ENCODE peak calls at places on chromosome 21, in eight cellular contexts. One of them, this sample, is unnamed.

GRCh38 chr21:21268061-21268471 is 269.9 kb downstream of the NCAM2 start:
- DNase-seq in heart left ventricle: no peak
- DNase-seq in psoas muscle: no peak
- DNase-seq in upper lobe of right lung: no peak
- DNase-seq in fibroblast of mammary gland: no peak
- DNase-seq in retinal pigment epithelial cell: peak
- DNase-seq in K562: no peak
- DNase-seq in lower leg skin: no peak
- DNase-seq in this sample: no peak

GRCh38 chr21:35990609-35991008 is 69.7 kb downstream of the SETD4 start:
- DNase-seq in heart left ventricle: no peak
- DNase-seq in psoas muscle: no peak
- DNase-seq in upper lobe of right lung: no peak
- DNase-seq in fibroblast of mammary gland: no peak
- DNase-seq in retinal pigment epithelial cell: no peak
- DNase-seq in K562: no peak
- DNase-seq in lower leg skin: peak
- DNase-seq in this sample: no peak

GRCh38 chr21:31479714-31480113 is 135.7 kb upstream of the TIAM1 start:
- DNase-seq in heart left ventricle: no peak
- DNase-seq in psoas muscle: no peak
- DNase-seq in upper lobe of right lung: no peak
- DNase-seq in fibroblast of mammary gland: no peak
- DNase-seq in retinal pigment epithelial cell: no peak
- DNase-seq in K562: no peak
- DNase-seq in lower leg skin: no peak
- DNase-seq in this sample: no peak

GRCh38 chr21:14737922-14738321 is 191.8 kb upstream of the SAMSN1 start:
- DNase-seq in heart left ventricle: no peak
- DNase-seq in psoas muscle: no peak
- DNase-seq in upper lobe of right lung: no peak
- DNase-seq in fibroblast of mammary gland: peak
- DNase-seq in retinal pigment epithelial cell: no peak
- DNase-seq in K562: peak
- DNase-seq in lower leg skin: no peak
- DNase-seq in this sample: peak

GRCh38 chr21:28923439-28923975 is 69.2 kb downstream of the LTN1 start:
- DNase-seq in heart left ventricle: no peak
- DNase-seq in psoas muscle: no peak
- DNase-seq in upper lobe of right lung: no peak
- DNase-seq in fibroblast of mammary gland: no peak
- DNase-seq in retinal pigment epithelial cell: no peak
- DNase-seq in K562: no peak
- DNase-seq in lower leg skin: no peak
- DNase-seq in this sample: no peak

GRCh38 chr21:37551406-37552355 is 185.1 kb downstream of the DYRK1A start:
- DNase-seq in heart left ventricle: no peak
- DNase-seq in psoas muscle: peak
- DNase-seq in upper lobe of right lung: no peak
- DNase-seq in fibroblast of mammary gland: no peak
- DNase-seq in retinal pigment epithelial cell: no peak
- DNase-seq in K562: no peak
- DNase-seq in lower leg skin: peak
- DNase-seq in this sample: no peak

GRCh38 chr21:14762309-14762708 is 216.2 kb upstream of the SAMSN1 start:
- DNase-seq in heart left ventricle: no peak
- DNase-seq in psoas muscle: no peak
- DNase-seq in upper lobe of right lung: no peak
- DNase-seq in fibroblast of mammary gland: no peak
- DNase-seq in retinal pigment epithelial cell: no peak
- DNase-seq in K562: no peak
- DNase-seq in lower leg skin: no peak
- DNase-seq in this sample: no peak

GRCh38 chr21:33578214-33578613 is 10.3 kb downstream of the DONSON start:
- DNase-seq in heart left ventricle: no peak
- DNase-seq in psoas muscle: no peak
- DNase-seq in upper lobe of right lung: no peak
- DNase-seq in fibroblast of mammary gland: peak
- DNase-seq in retinal pigment epithelial cell: peak
- DNase-seq in K562: no peak
- DNase-seq in lower leg skin: no peak
- DNase-seq in this sample: no peak

GRCh38 chr21:39124852-39125251 is 58.4 kb downstream of the PSMG1 start:
- DNase-seq in heart left ventricle: no peak
- DNase-seq in psoas muscle: no peak
- DNase-seq in upper lobe of right lung: no peak
- DNase-seq in fibroblast of mammary gland: no peak
- DNase-seq in retinal pigment epithelial cell: no peak
- DNase-seq in K562: no peak
- DNase-seq in lower leg skin: no peak
- DNase-seq in this sample: no peak

GRCh38 chr21:23374155-23374554 is 2233.1 kb downstream of the MRPL39 start:
- DNase-seq in heart left ventricle: no peak
- DNase-seq in psoas muscle: no peak
- DNase-seq in upper lobe of right lung: no peak
- DNase-seq in fibroblast of mammary gland: no peak
- DNase-seq in retinal pigment epithelial cell: no peak
- DNase-seq in K562: no peak
- DNase-seq in lower leg skin: no peak
- DNase-seq in this sample: no peak

GRCh38 chr21:31142600-31142999 is 104.3 kb upstream of the KRTAP19-8 start:
- DNase-seq in heart left ventricle: peak
- DNase-seq in psoas muscle: no peak
- DNase-seq in upper lobe of right lung: no peak
- DNase-seq in fibroblast of mammary gland: no peak
- DNase-seq in retinal pigment epithelial cell: no peak
- DNase-seq in K562: no peak
- DNase-seq in lower leg skin: no peak
- DNase-seq in this sample: no peak

GRCh38 chr21:29475329-29475728 is 176.6 kb downstream of the BACH1 start:
- DNase-seq in heart left ventricle: no peak
- DNase-seq in psoas muscle: no peak
- DNase-seq in upper lobe of right lung: no peak
- DNase-seq in fibroblast of mammary gland: no peak
- DNase-seq in retinal pigment epithelial cell: no peak
- DNase-seq in K562: no peak
- DNase-seq in lower leg skin: no peak
- DNase-seq in this sample: no peak

GRCh38 chr21:42057861-42058437 is 13.2 kb upstream of the UMODL1 start:
- DNase-seq in heart left ventricle: no peak
- DNase-seq in psoas muscle: no peak
- DNase-seq in upper lobe of right lung: peak
- DNase-seq in fibroblast of mammary gland: no peak
- DNase-seq in retinal pigment epithelial cell: no peak
- DNase-seq in K562: no peak
- DNase-seq in lower leg skin: no peak
- DNase-seq in this sample: no peak

GRCh38 chr21:42058631-42059111 is 12.4 kb upstream of the UMODL1 start:
- DNase-seq in heart left ventricle: no peak
- DNase-seq in psoas muscle: no peak
- DNase-seq in upper lobe of right lung: peak
- DNase-seq in fibroblast of mammary gland: no peak
- DNase-seq in retinal pigment epithelial cell: no peak
- DNase-seq in K562: no peak
- DNase-seq in lower leg skin: no peak
- DNase-seq in this sample: peak

GRCh38 chr21:42055425-42055824 is 15.7 kb upstream of the UMODL1 start:
- DNase-seq in heart left ventricle: no peak
- DNase-seq in psoas muscle: no peak
- DNase-seq in upper lobe of right lung: no peak
- DNase-seq in fibroblast of mammary gland: no peak
- DNase-seq in retinal pigment epithelial cell: no peak
- DNase-seq in K562: no peak
- DNase-seq in lower leg skin: no peak
- DNase-seq in this sample: no peak

GRCh38 chr21:42056996-42057689 is 14.0 kb upstream of the UMODL1 start:
- DNase-seq in heart left ventricle: no peak
- DNase-seq in psoas muscle: no peak
- DNase-seq in upper lobe of right lung: peak
- DNase-seq in fibroblast of mammary gland: peak
- DNase-seq in retinal pigment epithelial cell: no peak
- DNase-seq in K562: no peak
- DNase-seq in lower leg skin: no peak
- DNase-seq in this sample: peak

DNA sequence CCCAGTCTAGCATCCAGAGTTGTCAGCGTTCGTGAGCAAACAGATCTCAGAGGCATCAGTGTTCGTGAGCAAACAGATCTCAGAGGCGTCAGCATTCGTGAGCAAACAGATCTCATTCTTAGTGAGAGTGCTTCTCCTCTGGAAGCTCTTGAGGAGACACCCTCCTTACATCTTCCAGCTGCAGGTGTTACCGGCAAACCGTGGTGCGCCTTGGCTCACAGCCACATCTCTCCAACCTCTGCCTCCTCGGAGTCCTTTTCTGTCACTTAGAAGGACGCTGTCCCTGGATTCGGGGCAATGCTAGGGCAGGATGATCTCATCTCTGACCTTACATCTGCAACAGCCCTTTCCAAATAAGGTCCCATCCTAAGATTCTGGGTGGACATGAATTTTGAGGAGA is 14.6 kb upstream of the UMODL1 start:
- DNase-seq in heart left ventricle: no peak
- DNase-seq in psoas muscle: no peak
- DNase-seq in upper lobe of right lung: peak
- DNase-seq in fibroblast of mammary gland: no peak
- DNase-seq in retinal pigment epithelial cell: no peak
- DNase-seq in K562: no peak
- DNase-seq in lower leg skin: no peak
- DNase-seq in this sample: peak
- H3K4me3 ChIP-seq in heart left ventricle: no peak
- H3K4me3 ChIP-seq in psoas muscle: no peak
- H3K4me3 ChIP-seq in upper lobe of right lung: no peak
- H3K4me3 ChIP-seq in fibroblast of mammary gland: no peak
- H3K4me3 ChIP-seq in retinal pigment epithelial cell: no peak
- H3K4me3 ChIP-seq in K562: no peak
- H3K4me3 ChIP-seq in lower leg skin: no peak
- H3K4me3 ChIP-seq in this sample: peak

DNA sequence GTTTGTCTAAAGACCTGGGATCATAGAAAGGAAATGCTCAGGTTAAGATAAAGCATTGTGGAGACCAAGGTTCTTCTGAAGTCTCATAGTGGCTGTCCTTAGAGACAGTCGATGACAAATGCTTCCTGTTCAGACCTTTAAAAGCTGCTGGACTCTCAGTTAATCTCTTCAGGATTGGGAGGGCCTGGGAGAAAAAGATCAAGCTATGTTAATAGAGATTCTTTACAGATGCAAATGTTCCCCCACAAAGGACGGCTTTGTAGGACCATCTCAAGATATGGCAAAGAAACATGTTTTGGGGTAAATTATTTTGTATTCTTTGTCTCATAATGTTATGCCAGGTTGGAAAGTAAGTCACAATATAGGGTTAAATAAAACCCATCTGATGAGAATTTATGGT is 124.6 kb upstream of the COL6A1 start:
- DNase-seq in heart left ventricle: no peak
- DNase-seq in psoas muscle: no peak
- DNase-seq in upper lobe of right lung: no peak
- DNase-seq in fibroblast of mammary gland: no peak
- DNase-seq in retinal pigment epithelial cell: no peak
- DNase-seq in K562: no peak
- DNase-seq in lower leg skin: no peak
- DNase-seq in this sample: no peak
- TF ChIP-seq CTCF in heart left ventricle: no peak
- TF ChIP-seq CTCF in psoas muscle: no peak
- TF ChIP-seq CTCF in upper lobe of right lung: no peak
- TF ChIP-seq CTCF in fibroblast of mammary gland: no peak
- TF ChIP-seq CTCF in retinal pigment epithelial cell: no peak
- TF ChIP-seq CTCF in K562: no peak
- TF ChIP-seq CTCF in lower leg skin: no peak
- TF ChIP-seq CTCF in this sample: no peak

DNA sequence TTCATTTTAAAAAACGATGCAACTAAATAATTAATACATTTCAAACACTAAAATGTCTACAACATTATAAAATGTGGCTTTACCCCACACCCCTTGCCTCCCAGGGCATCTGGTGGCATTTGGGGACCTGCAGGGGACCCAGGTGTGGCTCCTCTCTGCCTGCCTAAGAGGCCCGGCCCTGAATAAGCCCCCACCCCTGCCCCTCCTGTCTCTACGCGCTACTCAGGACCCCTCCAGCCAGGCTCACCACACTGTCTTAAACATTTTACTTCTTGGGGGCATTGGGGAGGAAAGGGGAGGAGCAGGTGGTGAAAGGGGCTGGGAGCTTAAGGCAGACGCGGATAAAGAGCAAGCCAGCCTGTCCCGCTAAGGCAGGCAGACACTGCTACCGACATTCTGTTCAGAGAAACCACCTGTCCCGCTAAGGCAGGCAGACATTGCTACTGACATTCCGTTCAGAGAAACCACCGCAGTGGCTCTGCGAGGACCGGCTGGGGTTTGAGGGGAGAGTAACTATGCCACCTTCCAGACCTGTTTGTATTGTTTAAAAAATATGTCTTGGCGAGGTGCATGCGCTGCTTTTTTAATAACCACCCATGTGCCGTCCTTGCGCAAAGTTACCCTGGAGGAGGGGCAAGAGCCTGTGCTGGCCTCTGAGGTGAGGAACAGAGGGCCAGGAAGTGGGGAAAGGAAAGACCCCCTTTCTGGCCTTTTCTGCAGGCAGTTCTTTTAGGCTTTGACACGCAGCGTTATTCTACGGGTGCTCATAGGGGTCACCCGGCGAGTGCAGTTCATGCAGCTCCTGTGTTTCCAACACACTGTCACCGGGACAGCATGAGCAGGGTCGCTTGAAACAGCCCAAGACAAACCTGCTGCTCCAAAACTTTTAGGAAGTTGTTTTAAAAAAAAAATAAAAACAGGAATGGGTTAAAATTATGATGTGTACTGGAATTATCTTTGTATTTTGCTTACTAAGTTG is 51.3 kb upstream of the RIPK4 start:
- DNase-seq in heart left ventricle: no peak
- DNase-seq in psoas muscle: no peak
- DNase-seq in upper lobe of right lung: peak
- DNase-seq in fibroblast of mammary gland: no peak
- DNase-seq in retinal pigment epithelial cell: no peak
- DNase-seq in K562: no peak
- DNase-seq in lower leg skin: peak
- DNase-seq in this sample: no peak
- H3K4me3 ChIP-seq in heart left ventricle: no peak
- H3K4me3 ChIP-seq in psoas muscle: no peak
- H3K4me3 ChIP-seq in upper lobe of right lung: no peak
- H3K4me3 ChIP-seq in fibroblast of mammary gland: no peak
- H3K4me3 ChIP-seq in retinal pigment epithelial cell: no peak
- H3K4me3 ChIP-seq in K562: no peak
- H3K4me3 ChIP-seq in lower leg skin: no peak
- H3K4me3 ChIP-seq in this sample: no peak

DNA sequence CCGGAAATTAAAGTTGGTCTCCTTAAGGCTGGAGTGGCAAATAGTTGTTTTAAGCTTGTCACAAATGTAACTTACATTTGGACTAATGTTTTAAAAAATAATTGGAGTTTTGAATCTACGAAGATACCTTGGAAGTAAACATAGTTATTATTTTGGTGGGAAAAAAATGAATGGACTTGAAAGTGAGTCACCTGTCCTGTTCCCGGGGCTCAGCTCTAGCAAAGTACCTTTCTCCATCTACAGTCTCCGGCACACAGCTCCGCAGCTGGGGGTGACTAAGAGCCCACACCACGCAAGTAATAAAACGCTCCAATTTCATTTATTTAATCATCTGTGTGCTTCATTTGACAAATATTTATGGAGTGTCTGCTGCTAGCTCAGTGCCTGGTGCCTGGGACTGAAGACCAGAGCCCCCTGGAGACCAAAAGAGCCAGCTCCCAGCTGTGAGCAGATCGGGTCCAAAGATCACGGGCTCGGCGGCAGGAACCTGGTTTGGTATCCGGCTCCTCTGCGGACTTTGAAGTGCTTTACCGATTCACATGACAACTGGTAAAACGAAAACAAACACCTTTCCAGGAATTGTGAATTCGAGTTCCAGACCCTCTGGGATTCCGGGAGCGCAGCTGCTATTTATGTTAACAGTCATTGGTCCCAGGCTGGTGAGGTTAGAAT is 1.7 kb upstream of the RIPK4 start:
- DNase-seq in heart left ventricle: no peak
- DNase-seq in psoas muscle: no peak
- DNase-seq in upper lobe of right lung: peak
- DNase-seq in fibroblast of mammary gland: peak
- DNase-seq in retinal pigment epithelial cell: peak
- DNase-seq in K562: no peak
- DNase-seq in lower leg skin: peak
- DNase-seq in this sample: no peak
- TF ChIP-seq CTCF in heart left ventricle: no peak
- TF ChIP-seq CTCF in psoas muscle: no peak
- TF ChIP-seq CTCF in upper lobe of right lung: peak
- TF ChIP-seq CTCF in fibroblast of mammary gland: peak
- TF ChIP-seq CTCF in retinal pigment epithelial cell: peak
- TF ChIP-seq CTCF in K562: peak
- TF ChIP-seq CTCF in lower leg skin: no peak
- TF ChIP-seq CTCF in this sample: peak